ENCODE peak calls at places on chromosomes 6 and 20, in nine cellular contexts. O, D, S, T, K, L, J, E and W are unnamed samples.

GRCh38 chr6:1144842-1145755 is 166.8 kb upstream of the FOXQ1 start:
- DNase-seq in K (no peak), D (no peak), E (no peak), S (no peak), T (peak; percentile 33), O (no peak), J (no peak), L (no peak), W (no peak)

GRCh38 chr6:16712931-16713484 is 48.3 kb downstream of the ATXN1 start:
- DNase-seq in L (no peak), J (no peak), S (no peak), D (peak; percentile 51), K (peak; percentile 77), T (peak; percentile 66), E (no peak), O (no peak), W (peak; percentile 80)

GRCh38 chr20:53413188-53413631 is 180.4 kb downstream of the ZNF217 start:
- DNase-seq in K (peak; percentile 58), T (no peak), E (peak; percentile 87), J (no peak), D (peak; percentile 89), O (no peak), S (no peak), L (peak; percentile 25), W (no peak)

GRCh38 chr6:166420351-166420750 is 37.6 kb upstream of the MPC1 start:
- DNase-seq in E (no peak), D (no peak), O (no peak), T (no peak), J (no peak), S (no peak), K (no peak), L (no peak), W (peak; percentile 47)

GRCh38 chr6:46015119-46015968 is at the start of gene CLIC5:
- DNase-seq in O (no peak), L (peak; percentile 6), J (peak; percentile 79), K (peak; percentile 61), T (no peak), E (peak; percentile 82), S (peak; percentile 34), D (peak; percentile 32), W (no peak)

GRCh38 chr20:10249048-10249770 is 30.6 kb downstream of the SNAP25 start:
- DNase-seq in T (no peak), E (no peak), K (no peak), S (no peak), O (no peak), J (no peak), L (no peak), D (peak; percentile 37), W (no peak)

GRCh38 chr6:127176175-127176574 is 57.7 kb downstream of the RSPO3 start:
- DNase-seq in K (no peak), J (no peak), E (no peak), T (no peak), S (no peak), O (no peak), L (no peak), D (peak; percentile 22), W (no peak)

GRCh38 chr20:34579936-34580587 is 21.5 kb downstream of the MAP1LC3A start:
- DNase-seq in J (no peak), O (no peak), T (no peak), D (no peak), K (no peak), E (no peak), S (no peak), L (no peak), W (no peak)

GRCh38 chr20:9460518-9460917 is 53.9 kb upstream of the LAMP5 start:
- DNase-seq in O (no peak), T (no peak), J (no peak), E (no peak), K (no peak), S (no peak), D (no peak), L (no peak), W (no peak)

GRCh38 chr6:10419749-10420545 is 5.1 kb upstream of the TFAP2A start:
- DNase-seq in J (no peak), D (no peak), K (no peak), E (no peak), O (peak; percentile 69), S (no peak), T (no peak), L (no peak), W (peak; percentile 29)
- H3K27ac ChIP-seq in J (no peak overlapping the region), D (no peak overlapping the region), K (no peak overlapping the region), E (no peak overlapping the region), O (peak overlapping the region; percentile 97), S (no peak overlapping the region), T (no peak overlapping the region), L (no peak overlapping the region), W (no peak overlapping the region)

GRCh38 chr20:2654831-2655230 is 2.4 kb downstream of the NOP56 start:
- DNase-seq in O (no peak), E (no peak), J (no peak), S (no peak), D (no peak), K (no peak), L (no peak), T (no peak), W (no peak)
- H3K27ac ChIP-seq in O (no peak overlapping the region), E (no peak overlapping the region), J (no peak overlapping the region), S (no peak overlapping the region), D (no peak overlapping the region), K (no peak overlapping the region), L (peak overlapping the region; percentile 8), T (no peak overlapping the region), W (no peak overlapping the region)

GRCh38 chr6:169490409-169490708 is 211.5 kb downstream of the WDR27 start:
- DNase-seq in E (no peak), O (no peak), L (no peak), T (no peak), K (no peak), D (no peak), S (no peak), J (no peak), W (no peak)

GRCh38 chr6:169490830-169491229 is 211.0 kb downstream of the WDR27 start:
- DNase-seq in D (no peak), O (no peak), K (no peak), T (no peak), E (no peak), S (no peak), J (no peak), L (no peak), W (no peak)

GRCh38 chr6:169491482-169491881 is 210.3 kb downstream of the WDR27 start:
- DNase-seq in L (no peak), E (no peak), J (no peak), O (no peak), D (no peak), S (no peak), K (no peak), T (no peak), W (no peak)

GRCh38 chr6:169495601-169496000 is 206.2 kb downstream of the WDR27 start:
- DNase-seq in J (no peak), T (no peak), O (no peak), D (no peak), E (no peak), K (no peak), S (no peak), L (no peak), W (no peak)

DNA sequence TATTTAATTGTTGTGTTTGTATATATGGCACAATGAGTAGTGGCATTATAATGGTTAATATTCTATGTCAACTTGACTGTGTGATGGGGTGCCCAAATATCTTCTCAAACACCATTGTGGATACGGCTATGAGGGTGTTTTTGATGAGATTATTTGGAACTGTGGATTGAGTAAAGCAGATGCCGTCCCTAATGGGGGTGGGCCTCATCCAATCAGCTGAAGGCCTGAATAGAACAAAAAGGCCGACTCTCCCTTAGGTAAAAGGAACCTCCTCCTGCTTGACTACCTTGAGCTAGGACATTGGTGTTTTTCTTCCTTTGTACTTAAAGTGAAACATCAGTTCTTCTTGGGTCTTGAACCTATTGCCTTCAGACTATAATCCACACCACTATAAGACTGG is 207.8 kb downstream of the WDR27 start:
- DNase-seq in E (no peak), D (no peak), O (no peak), T (no peak), L (no peak), S (no peak), J (no peak), K (no peak), W (no peak)
- H3K27ac ChIP-seq in E (no peak overlapping the region), D (no peak overlapping the region), O (no peak overlapping the region), T (no peak overlapping the region), L (no peak overlapping the region), S (no peak overlapping the region), J (no peak overlapping the region), K (no peak overlapping the region), W (no peak overlapping the region)

GRCh38 chr20:1946442-1946761 is 47.5 kb downstream of the PDYN start:
- DNase-seq in O (no peak), T (no peak), K (no peak), E (no peak), J (no peak), D (no peak), S (no peak), L (no peak), W (no peak)

GRCh38 chr20:1945660-1946059 is 48.2 kb downstream of the PDYN start:
- DNase-seq in K (no peak), J (no peak), L (no peak), E (no peak), T (no peak), S (no peak), O (no peak), D (no peak), W (no peak)

GRCh38 chr20:1947535-1947846 is 46.4 kb downstream of the PDYN start:
- DNase-seq in O (no peak), E (no peak), L (no peak), J (no peak), S (no peak), T (no peak), D (no peak), K (no peak), W (no peak)

GRCh38 chr20:1945134-1945618 is 48.7 kb downstream of the PDYN start:
- DNase-seq in E (peak; percentile 86), K (peak; percentile 82), L (no peak), S (no peak), T (no peak), J (peak; percentile 43), O (no peak), D (no peak), W (peak; percentile 95)

GRCh38 chr20:1946762-1947534 is 46.9 kb downstream of the PDYN start:
- DNase-seq in J (no peak), L (no peak), O (no peak), T (no peak), D (peak; percentile 92), E (peak; percentile 84), K (peak; percentile 69), S (no peak), W (no peak)
- H3K27ac ChIP-seq in J (no peak overlapping the region), L (no peak overlapping the region), O (no peak overlapping the region), T (no peak overlapping the region), D (no peak overlapping the region), E (peak overlapping the region; percentile 75), K (peak overlapping the region; percentile 80), S (no peak overlapping the region), W (peak overlapping the region; percentile 43)

GRCh38 chr6:98203170-98203806 is 631.1 kb upstream of the POU3F2 start:
- DNase-seq in S (no peak), E (no peak), J (no peak), K (no peak), T (no peak), L (no peak), O (no peak), D (peak; percentile 61), W (no peak)

GRCh38 chr6:98200084-98200483 is 634.3 kb upstream of the POU3F2 start:
- DNase-seq in S (no peak), O (no peak), K (no peak), J (no peak), E (no peak), L (no peak), D (no peak), T (no peak), W (no peak)
- H3K27ac ChIP-seq in S (no peak overlapping the region), O (no peak overlapping the region), K (no peak overlapping the region), J (no peak overlapping the region), E (no peak overlapping the region), L (no peak overlapping the region), D (no peak overlapping the region), T (no peak overlapping the region), W (no peak overlapping the region)